ENCODE peak calls at places on chromosomes 16 and 17, in five cellular contexts. One of them, this sample, is unnamed.

GRCh38 chr16:50151744-50152143 is 1.4 kb upstream of the TENT4B start:
- DNase-seq in stimulated activated CD4-positive, alpha-beta T cell treated with anti-CD3 and anti-CD28 coated beads, Interleukin-15, amount 100 ng/mL, for 24 hours: peak; percentile 49
- DNase-seq in hypothalamus: no peak
- DNase-seq in Right ventricle myocardium superior: no peak
- DNase-seq in kidney glomerular epithelial cell: no peak
- DNase-seq in this sample: no peak

GRCh38 chr17:5249615-5250014 is 15.0 kb upstream of the SCIMP start:
- DNase-seq in stimulated activated CD4-positive, alpha-beta T cell treated with anti-CD3 and anti-CD28 coated beads, Interleukin-15, amount 100 ng/mL, for 24 hours: peak; percentile 71
- DNase-seq in hypothalamus: no peak
- DNase-seq in Right ventricle myocardium superior: no peak
- DNase-seq in kidney glomerular epithelial cell: peak; percentile 30
- DNase-seq in this sample: peak; percentile 78

GRCh38 chr16:73113326-73113720 is 65.4 kb upstream of the ZFHX3 start:
- DNase-seq in stimulated activated CD4-positive, alpha-beta T cell treated with anti-CD3 and anti-CD28 coated beads, Interleukin-15, amount 100 ng/mL, for 24 hours: no peak
- DNase-seq in hypothalamus: no peak
- DNase-seq in Right ventricle myocardium superior: no peak
- DNase-seq in kidney glomerular epithelial cell: no peak
- DNase-seq in this sample: no peak

GRCh38 chr16:88536971-88537751 is 33.0 kb upstream of the ZC3H18 start:
- DNase-seq in stimulated activated CD4-positive, alpha-beta T cell treated with anti-CD3 and anti-CD28 coated beads, Interleukin-15, amount 100 ng/mL, for 24 hours: peak; percentile 29
- DNase-seq in hypothalamus: no peak
- DNase-seq in Right ventricle myocardium superior: no peak
- DNase-seq in kidney glomerular epithelial cell: no peak
- DNase-seq in this sample: no peak

GRCh38 chr17:49581645-49581992 is 5.9 kb downstream of the NXPH3 start:
- DNase-seq in stimulated activated CD4-positive, alpha-beta T cell treated with anti-CD3 and anti-CD28 coated beads, Interleukin-15, amount 100 ng/mL, for 24 hours: no peak
- DNase-seq in hypothalamus: no peak
- DNase-seq in Right ventricle myocardium superior: no peak
- DNase-seq in kidney glomerular epithelial cell: no peak
- DNase-seq in this sample: no peak

GRCh38 chr17:4899341-4900230 is at the start of gene C17orf107:
- DNase-seq in stimulated activated CD4-positive, alpha-beta T cell treated with anti-CD3 and anti-CD28 coated beads, Interleukin-15, amount 100 ng/mL, for 24 hours: peak; percentile 96
- DNase-seq in hypothalamus: no peak
- DNase-seq in Right ventricle myocardium superior: peak; percentile 88
- DNase-seq in kidney glomerular epithelial cell: no peak
- DNase-seq in this sample: peak; percentile 95

GRCh38 chr17:82348866-82349265 is 10.2 kb upstream of the TEX19 start:
- DNase-seq in stimulated activated CD4-positive, alpha-beta T cell treated with anti-CD3 and anti-CD28 coated beads, Interleukin-15, amount 100 ng/mL, for 24 hours: no peak
- DNase-seq in hypothalamus: no peak
- DNase-seq in Right ventricle myocardium superior: no peak
- DNase-seq in kidney glomerular epithelial cell: no peak
- DNase-seq in this sample: no peak

GRCh38 chr16:2820836-2821482 is 3.9 kb downstream of the PRSS21 start:
- DNase-seq in stimulated activated CD4-positive, alpha-beta T cell treated with anti-CD3 and anti-CD28 coated beads, Interleukin-15, amount 100 ng/mL, for 24 hours: no peak
- DNase-seq in hypothalamus: no peak
- DNase-seq in Right ventricle myocardium superior: peak; percentile 22
- DNase-seq in kidney glomerular epithelial cell: no peak
- DNase-seq in this sample: peak; percentile 58

GRCh38 chr17:75273968-75274708 is 3.1 kb upstream of the MIF4GD start:
- DNase-seq in stimulated activated CD4-positive, alpha-beta T cell treated with anti-CD3 and anti-CD28 coated beads, Interleukin-15, amount 100 ng/mL, for 24 hours: no peak
- DNase-seq in hypothalamus: no peak
- DNase-seq in Right ventricle myocardium superior: no peak
- DNase-seq in kidney glomerular epithelial cell: no peak
- DNase-seq in this sample: no peak

GRCh38 chr16:4750896-4751295 is 16.1 kb downstream of the ZNF500 start:
- DNase-seq in stimulated activated CD4-positive, alpha-beta T cell treated with anti-CD3 and anti-CD28 coated beads, Interleukin-15, amount 100 ng/mL, for 24 hours: no peak
- DNase-seq in hypothalamus: no peak
- DNase-seq in Right ventricle myocardium superior: no peak
- DNase-seq in kidney glomerular epithelial cell: no peak
- DNase-seq in this sample: no peak

GRCh38 chr16:56605475-56605874 is 2.9 kb upstream of the MT2A start:
- DNase-seq in stimulated activated CD4-positive, alpha-beta T cell treated with anti-CD3 and anti-CD28 coated beads, Interleukin-15, amount 100 ng/mL, for 24 hours: no peak
- DNase-seq in hypothalamus: no peak
- DNase-seq in Right ventricle myocardium superior: no peak
- DNase-seq in kidney glomerular epithelial cell: no peak
- DNase-seq in this sample: no peak

GRCh38 chr17:29216856-29217255 is 29.8 kb upstream of the CRYBA1 start:
- DNase-seq in stimulated activated CD4-positive, alpha-beta T cell treated with anti-CD3 and anti-CD28 coated beads, Interleukin-15, amount 100 ng/mL, for 24 hours: no peak
- DNase-seq in hypothalamus: no peak
- DNase-seq in Right ventricle myocardium superior: no peak
- DNase-seq in kidney glomerular epithelial cell: no peak
- DNase-seq in this sample: no peak

GRCh38 chr16:12450381-12450780 is 353.3 kb downstream of the CPPED1 start:
- DNase-seq in stimulated activated CD4-positive, alpha-beta T cell treated with anti-CD3 and anti-CD28 coated beads, Interleukin-15, amount 100 ng/mL, for 24 hours: no peak
- DNase-seq in hypothalamus: no peak
- DNase-seq in Right ventricle myocardium superior: no peak
- DNase-seq in kidney glomerular epithelial cell: no peak
- DNase-seq in this sample: peak; percentile 34

GRCh38 chr17:12729086-12729485 is 60.2 kb upstream of the ARHGAP44 start:
- DNase-seq in stimulated activated CD4-positive, alpha-beta T cell treated with anti-CD3 and anti-CD28 coated beads, Interleukin-15, amount 100 ng/mL, for 24 hours: no peak
- DNase-seq in hypothalamus: no peak
- DNase-seq in Right ventricle myocardium superior: no peak
- DNase-seq in kidney glomerular epithelial cell: no peak
- DNase-seq in this sample: no peak

GRCh38 chr16:84175351-84176081 is 11.3 kb downstream of the TAF1C start:
- DNase-seq in stimulated activated CD4-positive, alpha-beta T cell treated with anti-CD3 and anti-CD28 coated beads, Interleukin-15, amount 100 ng/mL, for 24 hours: peak; percentile 77
- DNase-seq in hypothalamus: no peak
- DNase-seq in Right ventricle myocardium superior: no peak
- DNase-seq in kidney glomerular epithelial cell: peak; percentile 3
- DNase-seq in this sample: no peak

GRCh38 chr17:33560165-33560564 is 267.1 kb upstream of the ASIC2 start:
- DNase-seq in stimulated activated CD4-positive, alpha-beta T cell treated with anti-CD3 and anti-CD28 coated beads, Interleukin-15, amount 100 ng/mL, for 24 hours: no peak
- DNase-seq in hypothalamus: no peak
- DNase-seq in Right ventricle myocardium superior: no peak
- DNase-seq in kidney glomerular epithelial cell: no peak
- DNase-seq in this sample: no peak

GRCh38 chr16:66741131-66741900 is 10.1 kb downstream of the DYNC1LI2 start:
- DNase-seq in stimulated activated CD4-positive, alpha-beta T cell treated with anti-CD3 and anti-CD28 coated beads, Interleukin-15, amount 100 ng/mL, for 24 hours: no peak
- DNase-seq in hypothalamus: peak; percentile 88
- DNase-seq in Right ventricle myocardium superior: peak; percentile 91
- DNase-seq in kidney glomerular epithelial cell: peak; percentile 86
- DNase-seq in this sample: peak; percentile 93

GRCh38 chr17:76511562-76512365 is 10.5 kb upstream of the RHBDF2 start:
- DNase-seq in stimulated activated CD4-positive, alpha-beta T cell treated with anti-CD3 and anti-CD28 coated beads, Interleukin-15, amount 100 ng/mL, for 24 hours: no peak
- DNase-seq in hypothalamus: no peak
- DNase-seq in Right ventricle myocardium superior: no peak
- DNase-seq in kidney glomerular epithelial cell: no peak
- DNase-seq in this sample: peak; percentile 76

GRCh38 chr16:28981517-28981916 is 3.3 kb upstream of the LAT start:
- DNase-seq in stimulated activated CD4-positive, alpha-beta T cell treated with anti-CD3 and anti-CD28 coated beads, Interleukin-15, amount 100 ng/mL, for 24 hours: peak; percentile 72
- DNase-seq in hypothalamus: no peak
- DNase-seq in Right ventricle myocardium superior: no peak
- DNase-seq in kidney glomerular epithelial cell: no peak
- DNase-seq in this sample: no peak

GRCh38 chr17:17836818-17837379 is at the start of gene SREBF1:
- DNase-seq in stimulated activated CD4-positive, alpha-beta T cell treated with anti-CD3 and anti-CD28 coated beads, Interleukin-15, amount 100 ng/mL, for 24 hours: peak; percentile 80
- DNase-seq in hypothalamus: peak; percentile 42
- DNase-seq in Right ventricle myocardium superior: peak; percentile 80
- DNase-seq in kidney glomerular epithelial cell: no peak
- DNase-seq in this sample: peak; percentile 87

GRCh38 chr17:77042688-77043330 is 98.0 kb upstream of the SEC14L1 start:
- DNase-seq in stimulated activated CD4-positive, alpha-beta T cell treated with anti-CD3 and anti-CD28 coated beads, Interleukin-15, amount 100 ng/mL, for 24 hours: no peak
- DNase-seq in hypothalamus: no peak
- DNase-seq in Right ventricle myocardium superior: no peak
- DNase-seq in kidney glomerular epithelial cell: no peak
- DNase-seq in this sample: no peak

GRCh38 chr17:61478026-61478789 is 26.0 kb downstream of the TBX4 start:
- DNase-seq in stimulated activated CD4-positive, alpha-beta T cell treated with anti-CD3 and anti-CD28 coated beads, Interleukin-15, amount 100 ng/mL, for 24 hours: no peak
- DNase-seq in hypothalamus: no peak
- DNase-seq in Right ventricle myocardium superior: no peak
- DNase-seq in kidney glomerular epithelial cell: no peak
- DNase-seq in this sample: peak; percentile 46

GRCh38 chr17:68238894-68239293 is 8.9 kb upstream of the AMZ2 start:
- DNase-seq in stimulated activated CD4-positive, alpha-beta T cell treated with anti-CD3 and anti-CD28 coated beads, Interleukin-15, amount 100 ng/mL, for 24 hours: peak; percentile 47
- DNase-seq in hypothalamus: no peak
- DNase-seq in Right ventricle myocardium superior: no peak
- DNase-seq in kidney glomerular epithelial cell: no peak
- DNase-seq in this sample: no peak

GRCh38 chr17:35807371-35808144 is 1.7 kb upstream of the TAF15 start:
- DNase-seq in stimulated activated CD4-positive, alpha-beta T cell treated with anti-CD3 and anti-CD28 coated beads, Interleukin-15, amount 100 ng/mL, for 24 hours: no peak
- DNase-seq in hypothalamus: no peak
- DNase-seq in Right ventricle myocardium superior: no peak
- DNase-seq in kidney glomerular epithelial cell: peak; percentile 46
- DNase-seq in this sample: no peak

GRCh38 chr16:88754109-88754911 is 30.7 kb downstream of the PIEZO1 start:
- DNase-seq in stimulated activated CD4-positive, alpha-beta T cell treated with anti-CD3 and anti-CD28 coated beads, Interleukin-15, amount 100 ng/mL, for 24 hours: no peak
- DNase-seq in hypothalamus: no peak
- DNase-seq in Right ventricle myocardium superior: no peak
- DNase-seq in kidney glomerular epithelial cell: no peak
- DNase-seq in this sample: no peak

GRCh38 chr17:46925185-46925858 is 2.4 kb downstream of the GOSR2 start:
- DNase-seq in stimulated activated CD4-positive, alpha-beta T cell treated with anti-CD3 and anti-CD28 coated beads, Interleukin-15, amount 100 ng/mL, for 24 hours: no peak
- DNase-seq in hypothalamus: no peak
- DNase-seq in Right ventricle myocardium superior: no peak
- DNase-seq in kidney glomerular epithelial cell: no peak
- DNase-seq in this sample: no peak

GRCh38 chr16:56672761-56673536 is 3.3 kb downstream of the MT1H start:
- DNase-seq in stimulated activated CD4-positive, alpha-beta T cell treated with anti-CD3 and anti-CD28 coated beads, Interleukin-15, amount 100 ng/mL, for 24 hours: no peak
- DNase-seq in hypothalamus: no peak
- DNase-seq in Right ventricle myocardium superior: no peak
- DNase-seq in kidney glomerular epithelial cell: no peak
- DNase-seq in this sample: peak; percentile 32

GRCh38 chr17:31594416-31594815 is 202.9 kb downstream of the RAB11FIP4 start:
- DNase-seq in stimulated activated CD4-positive, alpha-beta T cell treated with anti-CD3 and anti-CD28 coated beads, Interleukin-15, amount 100 ng/mL, for 24 hours: no peak
- DNase-seq in hypothalamus: no peak
- DNase-seq in Right ventricle myocardium superior: no peak
- DNase-seq in kidney glomerular epithelial cell: no peak
- DNase-seq in this sample: peak; percentile 15

GRCh38 chr17:82078433-82078832 is 12.8 kb upstream of the DUS1L start:
- DNase-seq in stimulated activated CD4-positive, alpha-beta T cell treated with anti-CD3 and anti-CD28 coated beads, Interleukin-15, amount 100 ng/mL, for 24 hours: no peak
- DNase-seq in hypothalamus: no peak
- DNase-seq in Right ventricle myocardium superior: no peak
- DNase-seq in kidney glomerular epithelial cell: no peak
- DNase-seq in this sample: no peak

GRCh38 chr17:46818319-46818928 is at the start of gene WNT3:
- DNase-seq in stimulated activated CD4-positive, alpha-beta T cell treated with anti-CD3 and anti-CD28 coated beads, Interleukin-15, amount 100 ng/mL, for 24 hours: peak; percentile 76
- DNase-seq in hypothalamus: no peak
- DNase-seq in Right ventricle myocardium superior: peak; percentile 41
- DNase-seq in kidney glomerular epithelial cell: no peak
- DNase-seq in this sample: no peak

GRCh38 chr17:16939271-16939576 is 32.7 kb downstream of the TNFRSF13B start:
- DNase-seq in stimulated activated CD4-positive, alpha-beta T cell treated with anti-CD3 and anti-CD28 coated beads, Interleukin-15, amount 100 ng/mL, for 24 hours: no peak
- DNase-seq in hypothalamus: no peak
- DNase-seq in Right ventricle myocardium superior: no peak
- DNase-seq in kidney glomerular epithelial cell: no peak
- DNase-seq in this sample: no peak

GRCh38 chr16:86555763-86556130 is 712 bp upstream of the MTHFSD start:
- DNase-seq in stimulated activated CD4-positive, alpha-beta T cell treated with anti-CD3 and anti-CD28 coated beads, Interleukin-15, amount 100 ng/mL, for 24 hours: no peak
- DNase-seq in hypothalamus: no peak
- DNase-seq in Right ventricle myocardium superior: no peak
- DNase-seq in kidney glomerular epithelial cell: no peak
- DNase-seq in this sample: no peak

GRCh38 chr17:8338806-8339205 is 834 bp upstream of the ODF4 start:
- DNase-seq in stimulated activated CD4-positive, alpha-beta T cell treated with anti-CD3 and anti-CD28 coated beads, Interleukin-15, amount 100 ng/mL, for 24 hours: no peak
- DNase-seq in hypothalamus: no peak
- DNase-seq in Right ventricle myocardium superior: no peak
- DNase-seq in kidney glomerular epithelial cell: no peak
- DNase-seq in this sample: no peak

GRCh38 chr16:69924777-69925191 is 26.4 kb upstream of the CLEC18A start:
- DNase-seq in stimulated activated CD4-positive, alpha-beta T cell treated with anti-CD3 and anti-CD28 coated beads, Interleukin-15, amount 100 ng/mL, for 24 hours: no peak
- DNase-seq in hypothalamus: no peak
- DNase-seq in Right ventricle myocardium superior: peak; percentile 79
- DNase-seq in kidney glomerular epithelial cell: peak; percentile 87
- DNase-seq in this sample: peak; percentile 87

GRCh38 chr17:82229686-82230626 is 1.1 kb downstream of the SLC16A3 start:
- DNase-seq in stimulated activated CD4-positive, alpha-beta T cell treated with anti-CD3 and anti-CD28 coated beads, Interleukin-15, amount 100 ng/mL, for 24 hours: no peak
- DNase-seq in hypothalamus: no peak
- DNase-seq in Right ventricle myocardium superior: peak; percentile 48
- DNase-seq in kidney glomerular epithelial cell: no peak
- DNase-seq in this sample: peak; percentile 81

GRCh38 chr16:86862596-86862995 is 284.2 kb downstream of the FOXL1 start:
- DNase-seq in stimulated activated CD4-positive, alpha-beta T cell treated with anti-CD3 and anti-CD28 coated beads, Interleukin-15, amount 100 ng/mL, for 24 hours: no peak
- DNase-seq in hypothalamus: no peak
- DNase-seq in Right ventricle myocardium superior: no peak
- DNase-seq in kidney glomerular epithelial cell: no peak
- DNase-seq in this sample: no peak